ENCODE peak calls at places on chromosomes 12 and 14, in five cellular contexts. S is stomach, B is GM23338, V is GM12878, J is SK-N-SH. W is an unnamed sample.

GRCh38 chr14:73116079-73116665 is 20.1 kb upstream of the PSEN1 start:
- DNase-seq in S (no peak), B (no peak), V (no peak), J (no peak), W (no peak)

GRCh38 chr14:70885343-70886014 is 21.8 kb upstream of the PCNX1 start:
- DNase-seq in S (no peak), B (no peak), V (no peak), J (peak; percentile 39), W (no peak)

GRCh38 chr12:120079352-120080042 is 37.1 kb downstream of the RAB35 start:
- DNase-seq in S (no peak), B (no peak), V (no peak), J (no peak), W (no peak)

GRCh38 chr12:127107744-127108143 is 1159.2 kb upstream of the TMEM132C start:
- DNase-seq in S (no peak), B (no peak), V (no peak), J (no peak), W (no peak)

GRCh38 chr12:22971247-22971646 is 346.3 kb downstream of the ETNK1 start:
- DNase-seq in S (no peak), B (no peak), V (no peak), J (no peak), W (no peak)

GRCh38 chr12:53076461-53076860 is 2.7 kb downstream of the SPRYD3 start:
- DNase-seq in S (no peak), B (no peak), V (no peak), J (no peak), W (no peak)

GRCh38 chr12:3352230-3352629 is 138.8 kb upstream of the PRMT8 start:
- DNase-seq in S (no peak), B (no peak), V (no peak), J (no peak), W (no peak)

GRCh38 chr12:93892431-93893210 is 215.4 kb downstream of the CRADD start:
- DNase-seq in S (no peak), B (peak; percentile 38), V (no peak), J (no peak), W (peak; percentile 83)

GRCh38 chr14:65927871-65928270 is 515.3 kb downstream of the FUT8 start:
- DNase-seq in S (peak; percentile 47), B (peak; percentile 54), V (no peak), J (no peak), W (peak; percentile 89)

GRCh38 chr12:85697003-85697402 is 139.2 kb downstream of the RASSF9 start:
- DNase-seq in S (no peak), B (no peak), V (no peak), J (no peak), W (no peak)

GRCh38 chr12:65443038-65443437 is 164.6 kb downstream of the MSRB3 start:
- DNase-seq in S (no peak), B (no peak), V (no peak), J (no peak), W (no peak)

GRCh38 chr14:103838117-103838516 is 9.3 kb downstream of the PPP1R13B start:
- DNase-seq in S (no peak), B (no peak), V (no peak), J (no peak), W (no peak)

GRCh38 chr12:18681818-18682217 is 56.0 kb downstream of the PLCZ1 start:
- DNase-seq in S (no peak), B (peak; percentile 43), V (no peak), J (no peak), W (no peak)

GRCh38 chr14:92952497-92953298 is 29.7 kb downstream of the CHGA start:
- DNase-seq in S (no peak), B (no peak), V (no peak), J (no peak), W (no peak)

GRCh38 chr12:102673606-102674005 is 193.2 kb upstream of the IGF1 start:
- DNase-seq in S (no peak), B (no peak), V (no peak), J (no peak), W (no peak)

GRCh38 chr14:104105822-104106470 is 20.4 kb downstream of the ASPG start:
- DNase-seq in S (peak; percentile 72), B (no peak), V (no peak), J (no peak), W (no peak)

GRCh38 chr12:25364529-25365339 is 114.0 kb upstream of the KRAS start:
- DNase-seq in S (no peak), B (no peak), V (no peak), J (peak; percentile 73), W (no peak)

GRCh38 chr12:26195641-26196423 is 459 bp downstream of the SSPN start:
- DNase-seq in S (peak; percentile 44), B (peak; percentile 65), V (no peak), J (peak; percentile 78), W (no peak)

GRCh38 chr12:63889236-63889635 is 44.7 kb downstream of the SRGAP1 start:
- DNase-seq in S (no peak), B (no peak), V (no peak), J (no peak), W (no peak)

GRCh38 chr12:27973487-27973890 is 956 bp upstream of the PTHLH start:
- DNase-seq in S (no peak), B (peak; percentile 33), V (no peak), J (no peak), W (no peak)

GRCh38 chr12:71873821-71874220 is 34.3 kb downstream of the TBC1D15 start:
- DNase-seq in S (no peak), B (no peak), V (no peak), J (no peak), W (no peak)

GRCh38 chr12:93061414-93062099 is 132.5 kb upstream of the EEA1 start:
- DNase-seq in S (no peak), B (no peak), V (no peak), J (no peak), W (peak; percentile 47)

GRCh38 chr12:113306382-113306781 is 28.5 kb downstream of the SLC8B1 start:
- DNase-seq in S (no peak), B (no peak), V (no peak), J (no peak), W (no peak)

GRCh38 chr14:55514819-55515470 is 65.1 kb upstream of the KTN1 start:
- DNase-seq in S (no peak), B (no peak), V (no peak), J (no peak), W (no peak)

GRCh38 chr14:105069887-105070759 is 4.9 kb upstream of the GPR132 start:
- DNase-seq in S (no peak), B (no peak), V (peak; percentile 98), J (no peak), W (no peak)

GRCh38 chr14:97851438-97851995 is 1054.3 kb downstream of the VRK1 start:
- DNase-seq in S (no peak), B (no peak), V (no peak), J (no peak), W (no peak)

GRCh38 chr14:54440870-54441868 is at the start of gene CNIH1:
- DNase-seq in S (peak; percentile 93), B (peak; percentile 95), V (peak; percentile 63), J (peak; percentile 99), W (peak; percentile 97)
- TF ChIP-seq POLR2AphosphoS5 in S (peak; percentile 61), B (peak; percentile 90), V (peak; percentile 65), J (peak; percentile 77), W (peak; percentile 90)

GRCh38 chr12:6249580-6249979 is 49.4 kb downstream of the CD9 start:
- DNase-seq in S (no peak), B (no peak), V (no peak), J (no peak), W (no peak)
- H3K4me3 ChIP-seq in S (no peak overlapping the region), B (no peak overlapping the region), V (no peak overlapping the region), J (no peak overlapping the region), W (no peak overlapping the region)

GRCh38 chr14:68146812-68147211 is 327.2 kb downstream of the RAD51B start:
- DNase-seq in S (no peak), B (no peak), V (no peak), J (no peak), W (no peak)
- H3K4me1 ChIP-seq in S (peaks cover 38% of the 10 kb centered on the region), B (no peaks in the 10 kb centered on the region), V (no peaks in the 10 kb centered on the region), J (peaks cover 6% of the 10 kb centered on the region), W (peaks cover 58% of the 10 kb centered on the region)

GRCh38 chr12:121432740-121433476 is 33.0 kb downstream of the RNF34 start:
- DNase-seq in S (no peak), B (no peak), V (no peak), J (no peak), W (no peak)
- TF ChIP-seq POLR2AphosphoS5 in S (no peak), B (no peak), V (no peak), J (no peak), W (no peak)

GRCh38 chr12:105601158-105601557 is 270.7 kb downstream of the C12orf75 start:
- DNase-seq in S (no peak), B (no peak), V (no peak), J (no peak), W (no peak)
- H3K4me3 ChIP-seq in S (no peak overlapping the region), B (no peak overlapping the region), V (no peak overlapping the region), J (no peak overlapping the region), W (no peak overlapping the region)

GRCh38 chr12:88639361-88639760 is 59.1 kb upstream of the KITLG start:
- DNase-seq in S (no peak), B (no peak), V (no peak), J (no peak), W (no peak)
- H3K4me1 ChIP-seq in S (peaks cover 10% of the 10 kb centered on the region), B (peaks cover 6% of the 10 kb centered on the region), V (no peaks in the 10 kb centered on the region), J (peaks cover 2% of the 10 kb centered on the region), W (peaks cover 24% of the 10 kb centered on the region)

GRCh38 chr12:124700810-124701594 is 133.6 kb upstream of the NCOR2 start:
- DNase-seq in S (peak; percentile 68), B (peak; percentile 39), V (no peak), J (no peak), W (no peak)
- TF ChIP-seq POLR2AphosphoS5 in S (peak; percentile 64), B (no peak), V (no peak), J (no peak), W (peak; percentile 46)

W was measured in esophagus muscularis mucosa.